ENCODE peak calls at places on chromosomes 7 and 10, in six cellular contexts. J is tibial artery; U is activated CD4-positive, alpha-beta T cell treated with anti-CD3 and anti-CD28 coated beads, Interleukin-2, amount 10 ng/mL, durations not matched to agents 7 days and 5 days; Y is AML-193; C is HepG2; S is nephron progenitor cell. R is an unnamed sample.

GRCh38 chr7:69668339-69668738 is 70.1 kb downstream of the AUTS2 start:
- DNase-seq in U (no peak), C (no peak), S (no peak), Y (no peak), J (no peak), R (no peak)

GRCh38 chr7:112995091-112995824 is 91.4 kb downstream of the GPR85 start:
- DNase-seq in S (no peak), U (no peak), Y (no peak), C (no peak), J (no peak), R (no peak)

GRCh38 chr10:104104926-104105325 is 17.0 kb upstream of the SFR1 start:
- DNase-seq in S (no peak), Y (no peak), C (no peak), U (no peak), J (no peak), R (no peak)

GRCh38 chr10:3886666-3887251 is 101.8 kb upstream of the KLF6 start:
- DNase-seq in C (peak), J (peak), Y (no peak), U (no peak), S (no peak), R (no peak)

GRCh38 chr10:132690821-132691610 is 94.9 kb downstream of the NKX6-2 start:
- DNase-seq in J (peak), Y (no peak), C (no peak), U (no peak), S (no peak), R (no peak)

GRCh38 chr10:95282115-95282514 is 8.7 kb downstream of the PDLIM1 start:
- DNase-seq in Y (no peak), J (no peak), C (peak), S (no peak), U (no peak), R (no peak)

GRCh38 chr7:2621948-2622640 is 9.7 kb upstream of the TTYH3 start:
- DNase-seq in C (peak), S (peak), U (no peak), J (no peak), Y (no peak), R (no peak)

GRCh38 chr10:43795093-43795492 is 146.4 kb upstream of the ZNF32 start:
- DNase-seq in C (no peak), S (no peak), Y (no peak), J (no peak), U (no peak), R (no peak)

GRCh38 chr7:64098-64521 is 128.3 kb upstream of the FAM20C start:
- DNase-seq in J (peak), C (peak), U (no peak), Y (peak), S (peak), R (peak)

GRCh38 chr7:133746305-133746704 is 380.8 kb upstream of the LRGUK start:
- DNase-seq in C (no peak), J (no peak), S (no peak), U (no peak), Y (no peak), R (no peak)

GRCh38 chr10:28215930-28216329 is 86.9 kb downstream of the MPP7 start:
- DNase-seq in Y (no peak), J (no peak), S (no peak), U (no peak), C (peak), R (no peak)

GRCh38 chr7:51786284-51786683 is 469.7 kb upstream of the COBL start:
- DNase-seq in Y (no peak), C (no peak), U (no peak), J (no peak), S (no peak), R (no peak)

GRCh38 chr10:1549591-1550290 is 187.6 kb downstream of the ADARB2 start:
- DNase-seq in J (no peak), S (no peak), U (no peak), Y (no peak), C (no peak), R (no peak)

GRCh38 chr7:115352375-115352774 is 430.5 kb downstream of the MDFIC start:
- DNase-seq in J (no peak), U (no peak), C (no peak), Y (no peak), S (no peak), R (no peak)

GRCh38 chr7:134778941-134779740 is at the start of gene CALD1:
- DNase-seq in C (peak), J (peak), Y (no peak), S (peak), U (no peak), R (no peak)